ENCODE peak calls at places on chromosomes 16 and 17, in four cellular contexts. Z is choroid plexus epithelial cell, N is T47D, A is NCI-H82. M is an unnamed sample.

GRCh38 chr16:12651765-12652531 is 151.7 kb downstream of the CPPED1 start:
- DNase-seq in Z (no peak), N (no peak), A (no peak), M (no peak)

GRCh38 chr16:29148867-29149272 is 164.0 kb downstream of the LAT start:
- DNase-seq in Z (no peak), N (no peak), A (no peak), M (peak)

GRCh38 chr16:74844041-74844826 is 69.6 kb upstream of the FA2H start:
- DNase-seq in Z (no peak), N (no peak), A (no peak), M (no peak)

GRCh38 chr17:64174686-64175456 is 44.9 kb upstream of the ERN1 start:
- DNase-seq in Z (peak), N (no peak), A (peak), M (no peak)

GRCh38 chr17:76554131-76554530 is 14.3 kb downstream of the PRCD start:
- DNase-seq in Z (no peak), N (no peak), A (no peak), M (no peak)

GRCh38 chr17:64245218-64246145 is 17.6 kb downstream of the TEX2 start:
- DNase-seq in Z (no peak), N (no peak), A (no peak), M (no peak)

GRCh38 chr17:34823023-34823422 is 138.2 kb downstream of the CCT6B start:
- DNase-seq in Z (no peak), N (no peak), A (no peak), M (no peak)

GRCh38 chr16:22623351-22623781 is 112.7 kb downstream of the NPIPB5 start:
- DNase-seq in Z (peak), N (no peak), A (no peak), M (no peak)

GRCh38 chr17:3988297-3989120 is 24.3 kb upstream of the ATP2A3 start:
- DNase-seq in Z (no peak), N (no peak), A (no peak), M (no peak)

GRCh38 chr17:50708050-50709000 is 611 bp upstream of the ANKRD40 start:
- DNase-seq in Z (peak), N (no peak), A (peak), M (no peak)

GRCh38 chr16:70605284-70605659 is 41.1 kb upstream of the IL34 start:
- DNase-seq in Z (no peak), N (no peak), A (no peak), M (no peak)

GRCh38 chr16:80023865-80024264 is 423.3 kb upstream of the MAF start:
- DNase-seq in Z (peak), N (no peak), A (no peak), M (no peak)

GRCh38 chr16:84942786-84943185 is 68.5 kb downstream of the ZDHHC7 start:
- DNase-seq in Z (peak), N (no peak), A (no peak), M (no peak)

GRCh38 chr17:42233994-42234393 is 39.7 kb upstream of the GHDC start:
- DNase-seq in Z (no peak), N (no peak), A (no peak), M (no peak)

GRCh38 chr16:76199681-76200210 is 77.5 kb upstream of the CNTNAP4 start:
- DNase-seq in Z (no peak), N (no peak), A (no peak), M (no peak)

GRCh38 chr16:69351309-69352027 is at the start of gene TMED6:
- DNase-seq in Z (no peak), N (no peak), A (peak), M (no peak)

M was measured in left cardiac atrium.